ENCODE peak calls at places on chromosomes 12 and 14, in five cellular contexts. One of them, this sample, is unnamed.

GRCh38 chr12:49061157-49061650 is 610 bp upstream of the KMT2D start:
- DNase-seq in HEK293T: no peak
- DNase-seq in HS-5: no peak
- DNase-seq in epithelial cell of prostate: no peak
- DNase-seq in WTC11: no peak
- DNase-seq in this sample: no peak

GRCh38 chr12:7019043-7019569 is 830 bp upstream of the LPCAT3 start:
- DNase-seq in WTC11: no peak
- DNase-seq in epithelial cell of prostate: no peak
- DNase-seq in HS-5: no peak
- DNase-seq in HEK293T: no peak
- DNase-seq in this sample: no peak

GRCh38 chr14:90060965-90061848 is 587 bp upstream of the KCNK13 start:
- DNase-seq in HS-5: no peak
- DNase-seq in HEK293T: peak
- DNase-seq in WTC11: peak
- DNase-seq in epithelial cell of prostate: no peak
- DNase-seq in this sample: no peak

GRCh38 chr14:31886161-31886835 is 190.8 kb upstream of the ARHGAP5 start:
- DNase-seq in WTC11: no peak
- DNase-seq in HS-5: no peak
- DNase-seq in HEK293T: no peak
- DNase-seq in epithelial cell of prostate: no peak
- DNase-seq in this sample: no peak

GRCh38 chr14:69335421-69335820 is 62.7 kb downstream of the ERH start:
- DNase-seq in HEK293T: no peak
- DNase-seq in HS-5: no peak
- DNase-seq in WTC11: no peak
- DNase-seq in epithelial cell of prostate: peak
- DNase-seq in this sample: no peak

GRCh38 chr14:103679351-103679750 is 35.9 kb downstream of the XRCC3 start:
- DNase-seq in HEK293T: peak
- DNase-seq in WTC11: peak
- DNase-seq in epithelial cell of prostate: no peak
- DNase-seq in HS-5: no peak
- DNase-seq in this sample: no peak

GRCh38 chr12:54082402-54082892 is 28.8 kb downstream of the HOXC4 start:
- DNase-seq in epithelial cell of prostate: no peak
- DNase-seq in HEK293T: peak
- DNase-seq in WTC11: peak
- DNase-seq in HS-5: no peak
- DNase-seq in this sample: no peak

GRCh38 chr12:111754671-111755070 is 12.1 kb upstream of the ALDH2 start:
- DNase-seq in HEK293T: no peak
- DNase-seq in WTC11: no peak
- DNase-seq in epithelial cell of prostate: no peak
- DNase-seq in HS-5: no peak
- DNase-seq in this sample: peak

GRCh38 chr12:3732901-3733300 is 20.0 kb downstream of the CRACR2A start:
- DNase-seq in HS-5: no peak
- DNase-seq in HEK293T: no peak
- DNase-seq in WTC11: peak
- DNase-seq in epithelial cell of prostate: no peak
- DNase-seq in this sample: no peak

GRCh38 chr14:60249321-60250251 is 565 bp downstream of the PPM1A start:
- DNase-seq in HEK293T: peak
- DNase-seq in HS-5: no peak
- DNase-seq in WTC11: peak
- DNase-seq in epithelial cell of prostate: no peak
- DNase-seq in this sample: peak

GRCh38 chr12:48340891-48341290 is 9.8 kb downstream of the ZNF641 start:
- DNase-seq in WTC11: no peak
- DNase-seq in HEK293T: no peak
- DNase-seq in epithelial cell of prostate: no peak
- DNase-seq in HS-5: no peak
- DNase-seq in this sample: no peak

GRCh38 chr12:48092606-48093005 is 13.3 kb downstream of the SENP1 start:
- DNase-seq in epithelial cell of prostate: no peak
- DNase-seq in WTC11: no peak
- DNase-seq in HS-5: no peak
- DNase-seq in HEK293T: no peak
- DNase-seq in this sample: no peak

GRCh38 chr14:104307627-104308401 is 169.4 kb downstream of the KIF26A start:
- DNase-seq in HEK293T: no peak
- DNase-seq in WTC11: no peak
- DNase-seq in HS-5: no peak
- DNase-seq in epithelial cell of prostate: no peak
- DNase-seq in this sample: peak

GRCh38 chr12:117013726-117014125 is 85.5 kb downstream of the TESC start:
- DNase-seq in HS-5: no peak
- DNase-seq in epithelial cell of prostate: no peak
- DNase-seq in WTC11: no peak
- DNase-seq in HEK293T: no peak
- DNase-seq in this sample: no peak

GRCh38 chr12:118290130-118290529 is 82.6 kb downstream of the TAOK3 start:
- DNase-seq in HEK293T: no peak
- DNase-seq in epithelial cell of prostate: no peak
- DNase-seq in WTC11: no peak
- DNase-seq in HS-5: no peak
- DNase-seq in this sample: no peak

GRCh38 chr12:130953783-130954543 is at the start of gene ADGRD1:
- DNase-seq in HS-5: peak
- DNase-seq in WTC11: no peak
- DNase-seq in epithelial cell of prostate: no peak
- DNase-seq in HEK293T: no peak
- DNase-seq in this sample: no peak

GRCh38 chr12:13780453-13780852 is 200.9 kb downstream of the GRIN2B start:
- DNase-seq in epithelial cell of prostate: no peak
- DNase-seq in HEK293T: no peak
- DNase-seq in HS-5: peak
- DNase-seq in WTC11: no peak
- DNase-seq in this sample: no peak

GRCh38 chr12:46430340-46430948 is 57.9 kb upstream of the SLC38A2 start:
- DNase-seq in HEK293T: no peak
- DNase-seq in epithelial cell of prostate: peak
- DNase-seq in WTC11: no peak
- DNase-seq in HS-5: peak
- DNase-seq in this sample: no peak

GRCh38 chr14:51554339-51554920 is 97.3 kb upstream of the FRMD6 start:
- DNase-seq in HEK293T: no peak
- DNase-seq in WTC11: no peak
- DNase-seq in HS-5: peak
- DNase-seq in epithelial cell of prostate: no peak
- DNase-seq in this sample: no peak

GRCh38 chr12:65810036-65810435 is 14.2 kb upstream of the HMGA2 start:
- DNase-seq in epithelial cell of prostate: no peak
- DNase-seq in HEK293T: no peak
- DNase-seq in WTC11: no peak
- DNase-seq in HS-5: peak
- DNase-seq in this sample: no peak

GRCh38 chr14:54650331-54651017 is 83.5 kb downstream of the SAMD4A start:
- DNase-seq in HEK293T: no peak
- DNase-seq in WTC11: no peak
- DNase-seq in HS-5: peak
- DNase-seq in epithelial cell of prostate: peak
- DNase-seq in this sample: no peak

GRCh38 chr14:77822741-77823140 is 22.8 kb downstream of the ADCK1 start:
- DNase-seq in WTC11: no peak
- DNase-seq in epithelial cell of prostate: no peak
- DNase-seq in HS-5: no peak
- DNase-seq in HEK293T: no peak
- DNase-seq in this sample: no peak

GRCh38 chr14:20456971-20457370 is 1.9 kb downstream of the APEX1 start:
- DNase-seq in HEK293T: no peak
- DNase-seq in HS-5: no peak
- DNase-seq in WTC11: no peak
- DNase-seq in epithelial cell of prostate: no peak
- DNase-seq in this sample: no peak